ENCODE peak calls at places on chromosomes 2 and 18, in seven cellular contexts. S, A, K, O, Q, M and Y are unnamed samples.

GRCh38 chr2:239316562-239317465 is 84.0 kb downstream of the HDAC4 start:
- DNase-seq in S (no peak), O (peak; percentile 58), M (no peak), Q (no peak), A (no peak), K (no peak), Y (no peak)

GRCh38 chr18:45253973-45254372 is 361.3 kb upstream of the SLC14A2 start:
- DNase-seq in O (no peak), A (no peak), S (no peak), K (no peak), Q (no peak), M (no peak), Y (no peak)

GRCh38 chr18:49062832-49063226 is 112.1 kb upstream of the SMAD7 start:
- DNase-seq in K (no peak), S (no peak), O (no peak), A (no peak), Q (no peak), M (no peak), Y (no peak)

GRCh38 chr2:45755585-45756330 is 104.3 kb downstream of the PRKCE start:
- DNase-seq in Q (no peak), A (no peak), S (no peak), M (no peak), K (no peak), O (no peak), Y (no peak)

GRCh38 chr2:8153258-8153718 is 528.6 kb upstream of the ID2 start:
- DNase-seq in M (no peak), O (no peak), Q (no peak), S (no peak), K (no peak), A (no peak), Y (no peak)

GRCh38 chr2:26580751-26581150 is 60.4 kb downstream of the CIB4 start:
- DNase-seq in S (no peak), O (no peak), K (no peak), M (no peak), Q (no peak), A (no peak), Y (peak; percentile 50)

GRCh38 chr2:109264595-109265328 is 135.8 kb downstream of the SH3RF3 start:
- DNase-seq in M (no peak), Q (no peak), O (peak; percentile 63), S (no peak), K (no peak), A (no peak), Y (no peak)

GRCh38 chr2:1650474-1650872 is 93.8 kb downstream of the PXDN start:
- DNase-seq in A (no peak), Q (no peak), O (no peak), S (no peak), M (no peak), K (no peak), Y (no peak)

GRCh38 chr2:154470386-154470785 is 228.1 kb upstream of the KCNJ3 start:
- DNase-seq in S (no peak), M (no peak), Q (no peak), A (no peak), O (no peak), K (no peak), Y (no peak)

GRCh38 chr2:235026137-235026536 is 74.3 kb downstream of the SH3BP4 start:
- DNase-seq in Q (no peak), S (no peak), M (peak; percentile 49), K (no peak), A (peak; percentile 95), O (no peak), Y (no peak)

GRCh38 chr2:479505-480161 is 191.7 kb upstream of the ALKAL2 start:
- DNase-seq in O (no peak), M (no peak), Q (no peak), S (no peak), A (peak; percentile 11), K (no peak), Y (no peak)

GRCh38 chr2:428591-428990 is 140.7 kb upstream of the ALKAL2 start:
- DNase-seq in M (no peak), K (no peak), S (no peak), A (no peak), Q (no peak), O (no peak), Y (no peak)

GRCh38 chr2:191218292-191218898 is 26.8 kb upstream of the MYO1B start:
- DNase-seq in Q (no peak), O (peak; percentile 28), A (peak; percentile 85), K (peak; percentile 41), M (no peak), S (no peak), Y (no peak)

GRCh38 chr2:239706407-239706806 is 305.6 kb upstream of the HDAC4 start:
- DNase-seq in O (peak; percentile 33), K (no peak), A (no peak), M (no peak), S (no peak), Q (no peak), Y (peak; percentile 60)

GRCh38 chr2:240926516-240927389 is 20.6 kb downstream of the CROCC2 start:
- DNase-seq in Q (no peak), S (peak; percentile 16), M (peak; percentile 75), A (no peak), K (no peak), O (peak; percentile 50), Y (peak; percentile 63)

GRCh38 chr2:174692256-174692830 is 71.9 kb downstream of the CHRNA1 start:
- DNase-seq in K (no peak), Q (no peak), A (no peak), O (no peak), S (no peak), M (no peak), Y (no peak)

GRCh38 chr2:160353166-160353565 is 140.4 kb downstream of the RBMS1 start:
- DNase-seq in A (peak; percentile 49), O (no peak), M (no peak), Q (peak; percentile 15), K (no peak), S (peak; percentile 22), Y (no peak)

GRCh38 chr2:36246320-36246990 is 109.1 kb upstream of the CRIM1 start:
- DNase-seq in Q (no peak), M (no peak), S (peak; percentile 91), O (no peak), K (no peak), A (no peak), Y (no peak)

DNA sequence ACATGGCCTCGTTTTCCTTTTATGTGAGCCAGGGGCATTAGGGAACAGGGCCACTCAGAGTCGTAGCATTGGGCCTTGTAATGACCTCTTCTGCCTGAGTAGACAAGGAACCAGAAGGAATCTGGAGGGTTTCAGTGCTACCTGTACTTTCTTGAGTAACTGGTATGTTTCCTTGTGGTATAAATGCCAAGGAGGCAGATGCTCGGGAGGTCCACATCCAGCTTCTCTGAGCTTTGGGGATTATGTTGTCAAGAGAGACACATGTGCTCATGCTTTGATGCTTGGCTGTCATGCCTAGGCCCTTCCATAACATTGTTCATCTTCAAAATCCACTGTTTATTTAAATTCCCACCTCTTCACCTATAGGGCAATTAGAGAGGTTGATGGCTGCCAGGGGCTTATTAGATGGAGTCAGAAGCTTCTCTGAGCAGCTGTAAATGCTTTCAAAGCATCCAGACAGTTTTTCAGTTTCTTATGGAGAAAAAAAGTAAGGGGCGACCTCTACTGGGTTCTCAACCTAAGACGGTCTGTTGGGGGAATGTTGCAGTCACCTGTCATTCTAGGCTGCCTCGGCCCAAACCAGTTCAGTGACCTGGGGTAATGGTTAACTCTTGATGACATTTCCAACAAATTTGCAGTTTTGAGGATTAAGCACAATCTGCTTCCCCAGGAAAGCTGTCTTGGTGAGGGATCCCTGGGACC is 26.5 kb downstream of the FOSL2 start:
- DNase-seq in K (no peak), Q (no peak), M (no peak), S (no peak), O (no peak), A (no peak), Y (no peak)
- H3K27ac ChIP-seq in K (no peak overlapping the region), Q (no peak overlapping the region), M (peak overlapping the region; percentile 65), S (no peak overlapping the region), O (no peak overlapping the region), A (no peak overlapping the region), Y (peak overlapping the region; percentile 12)

GRCh38 chr2:143150287-143150686 is 21.1 kb downstream of the ARHGAP15 start:
- DNase-seq in A (no peak), Q (no peak), M (no peak), K (no peak), S (no peak), O (no peak), Y (no peak)

GRCh38 chr2:143152652-143153051 is 23.4 kb downstream of the ARHGAP15 start:
- DNase-seq in Q (no peak), S (no peak), O (no peak), M (no peak), K (no peak), A (no peak), Y (no peak)

GRCh38 chr2:143152219-143152618 is 23.0 kb downstream of the ARHGAP15 start:
- DNase-seq in M (no peak), S (no peak), A (no peak), O (no peak), Q (no peak), K (no peak), Y (no peak)

GRCh38 chr2:143148757-143149156 is 19.5 kb downstream of the ARHGAP15 start:
- DNase-seq in S (no peak), M (no peak), K (no peak), A (no peak), Q (no peak), O (no peak), Y (no peak)

GRCh38 chr2:143151111-143151752 is 22.0 kb downstream of the ARHGAP15 start:
- DNase-seq in O (no peak), S (no peak), M (no peak), A (no peak), K (no peak), Q (no peak), Y (no peak)
- H3K27ac ChIP-seq in O (no peak overlapping the region), S (no peak overlapping the region), M (no peak overlapping the region), A (no peak overlapping the region), K (peak overlapping the region; percentile 5), Q (peak overlapping the region; percentile 27), Y (no peak overlapping the region)

GRCh38 chr2:101921319-101921960 is 70.3 kb upstream of the IL1R2 start:
- DNase-seq in Q (no peak), K (no peak), M (no peak), A (no peak), O (no peak), S (no peak), Y (no peak)

DNA sequence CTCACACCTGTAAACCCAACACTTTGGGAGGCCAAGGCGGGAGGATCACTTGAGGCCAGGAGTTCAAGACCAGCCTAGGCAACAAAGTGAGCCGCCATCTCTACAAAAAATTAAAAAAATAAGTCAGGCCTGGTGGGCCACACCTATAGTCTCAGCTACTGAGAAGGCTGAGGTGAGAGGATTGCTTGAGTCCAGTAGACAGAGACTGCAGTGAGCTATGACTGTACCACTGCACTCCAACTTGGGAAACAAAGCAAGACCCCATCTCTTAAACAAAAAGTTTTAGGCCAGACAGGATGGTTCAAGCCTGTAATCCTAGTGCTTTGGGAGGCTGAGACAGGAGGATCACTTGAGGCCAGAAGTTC is 69.8 kb upstream of the IL1R2 start:
- DNase-seq in O (no peak), A (no peak), Q (no peak), M (no peak), S (no peak), K (no peak), Y (no peak)
- H3K27ac ChIP-seq in O (no peak overlapping the region), A (no peak overlapping the region), Q (no peak overlapping the region), M (peak overlapping the region; percentile 20), S (no peak overlapping the region), K (no peak overlapping the region), Y (no peak overlapping the region)

DNA sequence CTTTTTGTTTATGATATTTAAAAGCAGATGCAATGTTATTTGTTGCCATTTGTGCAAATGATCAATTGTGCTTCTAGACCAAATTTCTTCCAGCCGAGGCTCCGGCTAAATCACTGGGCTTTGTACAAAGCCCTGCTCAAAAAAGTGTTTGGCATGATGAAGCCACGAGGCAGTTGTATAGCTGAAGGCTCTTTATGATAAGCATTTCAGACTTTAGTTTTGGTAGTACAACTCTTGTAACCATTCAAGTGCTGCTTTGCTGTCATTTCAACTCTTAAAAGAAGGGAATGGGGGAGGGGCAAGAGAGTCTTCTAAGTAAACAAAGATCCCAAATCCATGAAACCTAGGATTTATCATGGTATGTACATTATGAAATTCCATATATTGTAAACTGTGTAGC is 3.3 kb upstream of the ZNF532 start:
- DNase-seq in Q (no peak), A (no peak), O (no peak), M (no peak), K (no peak), S (no peak), Y (no peak)
- H3K27ac ChIP-seq in Q (no peak overlapping the region), A (peak overlapping the region; percentile 86), O (peak overlapping the region; percentile 99), M (no peak overlapping the region), K (no peak overlapping the region), S (no peak overlapping the region), Y (peak overlapping the region; percentile 100)